ENCODE peak calls at places on chromosomes 1 and 21, in five cellular contexts. One of them, this sample, is unnamed.

GRCh38 chr1:165395522-165396300 is 39.2 kb upstream of the LMX1A start:
- DNase-seq in H1: no peak
- DNase-seq in K562: no peak
- DNase-seq in GM12878: peak
- DNase-seq in HepG2: no peak
- DNase-seq in this sample: no peak

GRCh38 chr1:3516911-3517310 is 62.4 kb downstream of the ARHGEF16 start:
- DNase-seq in H1: no peak
- DNase-seq in K562: no peak
- DNase-seq in GM12878: no peak
- DNase-seq in HepG2: no peak
- DNase-seq in this sample: no peak

GRCh38 chr1:81549588-81550127 is 251.1 kb upstream of the ADGRL2 start:
- DNase-seq in H1: no peak
- DNase-seq in K562: no peak
- DNase-seq in GM12878: peak
- DNase-seq in HepG2: peak
- DNase-seq in this sample: peak

GRCh38 chr21:36964398-36964797 is 2.1 kb downstream of the HLCS start:
- DNase-seq in H1: no peak
- DNase-seq in K562: peak
- DNase-seq in GM12878: no peak
- DNase-seq in HepG2: no peak
- DNase-seq in this sample: no peak

GRCh38 chr1:243292117-243292516 is 36.3 kb downstream of the SDCCAG8 start:
- DNase-seq in H1: no peak
- DNase-seq in K562: no peak
- DNase-seq in GM12878: no peak
- DNase-seq in HepG2: no peak
- DNase-seq in this sample: no peak

GRCh38 chr1:67952071-67952470 is 98.4 kb downstream of the DIRAS3 start:
- DNase-seq in H1: no peak
- DNase-seq in K562: no peak
- DNase-seq in GM12878: no peak
- DNase-seq in HepG2: no peak
- DNase-seq in this sample: no peak

GRCh38 chr1:212607206-212607923 is 1.2 kb upstream of the ATF3 start:
- DNase-seq in H1: peak
- DNase-seq in K562: no peak
- DNase-seq in GM12878: no peak
- DNase-seq in HepG2: no peak
- DNase-seq in this sample: no peak

GRCh38 chr21:43767980-43768867 is 7.9 kb downstream of the CSTB start:
- DNase-seq in H1: peak
- DNase-seq in K562: peak
- DNase-seq in GM12878: no peak
- DNase-seq in HepG2: no peak
- DNase-seq in this sample: peak

GRCh38 chr1:52653207-52653849 is 20.4 kb downstream of the SHISAL2A start:
- DNase-seq in H1: no peak
- DNase-seq in K562: no peak
- DNase-seq in GM12878: no peak
- DNase-seq in HepG2: peak
- DNase-seq in this sample: no peak

GRCh38 chr1:25626018-25626417 is 9.4 kb downstream of the MAN1C1 start:
- DNase-seq in H1: no peak
- DNase-seq in K562: no peak
- DNase-seq in GM12878: no peak
- DNase-seq in HepG2: no peak
- DNase-seq in this sample: no peak

GRCh38 chr21:29737188-29737587 is 202.6 kb downstream of the GRIK1 start:
- DNase-seq in H1: no peak
- DNase-seq in K562: peak
- DNase-seq in GM12878: no peak
- DNase-seq in HepG2: no peak
- DNase-seq in this sample: no peak

GRCh38 chr1:56389813-56390539 is 189.4 kb downstream of the PLPP3 start:
- DNase-seq in H1: peak
- DNase-seq in K562: no peak
- DNase-seq in GM12878: no peak
- DNase-seq in HepG2: no peak
- DNase-seq in this sample: no peak

GRCh38 chr1:24386241-24386640 is 27.3 kb downstream of the STPG1 start:
- DNase-seq in H1: peak
- DNase-seq in K562: no peak
- DNase-seq in GM12878: no peak
- DNase-seq in HepG2: no peak
- DNase-seq in this sample: no peak

GRCh38 chr1:186838380-186839076 is 9.8 kb downstream of the PLA2G4A start:
- DNase-seq in H1: no peak
- DNase-seq in K562: no peak
- DNase-seq in GM12878: no peak
- DNase-seq in HepG2: no peak
- DNase-seq in this sample: no peak

GRCh38 chr1:67746299-67746698 is 61.3 kb downstream of the GADD45A start:
- DNase-seq in H1: no peak
- DNase-seq in K562: no peak
- DNase-seq in GM12878: no peak
- DNase-seq in HepG2: no peak
- DNase-seq in this sample: no peak

GRCh38 chr1:219988387-219988786 is 57.9 kb downstream of the EPRS1 start:
- DNase-seq in H1: no peak
- DNase-seq in K562: no peak
- DNase-seq in GM12878: peak
- DNase-seq in HepG2: no peak
- DNase-seq in this sample: no peak

GRCh38 chr1:235017719-235018118 is 110.9 kb downstream of the TOMM20 start:
- DNase-seq in H1: no peak
- DNase-seq in K562: no peak
- DNase-seq in GM12878: no peak
- DNase-seq in HepG2: peak
- DNase-seq in this sample: peak

GRCh38 chr1:19096036-19096833 is 113.8 kb downstream of the UBR4 start:
- DNase-seq in H1: no peak
- DNase-seq in K562: peak
- DNase-seq in GM12878: no peak
- DNase-seq in HepG2: peak
- DNase-seq in this sample: peak
- TF ChIP-seq RAD21 in H1: peak
- TF ChIP-seq RAD21 in K562: peak
- TF ChIP-seq RAD21 in GM12878: peak
- TF ChIP-seq RAD21 in HepG2: peak
- TF ChIP-seq RAD21 in this sample: peak

GRCh38 chr21:41564871-41565281 is 56.9 kb upstream of the TMPRSS2 start:
- DNase-seq in H1: no peak
- DNase-seq in K562: no peak
- DNase-seq in GM12878: no peak
- DNase-seq in HepG2: peak
- DNase-seq in this sample: no peak
- TF ChIP-seq CHD2 in H1: no peak
- TF ChIP-seq CHD2 in K562: no peak
- TF ChIP-seq CHD2 in GM12878: no peak
- TF ChIP-seq CHD2 in HepG2: no peak
- TF ChIP-seq CHD2 in this sample: no peak

GRCh38 chr1:20725189-20726106 is 7.1 kb downstream of the SH2D5 start:
- DNase-seq in H1: no peak
- DNase-seq in K562: no peak
- DNase-seq in GM12878: no peak
- DNase-seq in HepG2: no peak
- DNase-seq in this sample: no peak

GRCh38 chr1:20724364-20725188 is 6.8 kb upstream of the KIF17 start:
- DNase-seq in H1: no peak
- DNase-seq in K562: no peak
- DNase-seq in GM12878: no peak
- DNase-seq in HepG2: no peak
- DNase-seq in this sample: no peak

GRCh38 chr1:20721117-20722061 is 3.6 kb upstream of the KIF17 start:
- DNase-seq in H1: no peak
- DNase-seq in K562: no peak
- DNase-seq in GM12878: no peak
- DNase-seq in HepG2: no peak
- DNase-seq in this sample: no peak

GRCh38 chr1:20723159-20723536 is 5.3 kb upstream of the KIF17 start:
- DNase-seq in H1: no peak
- DNase-seq in K562: no peak
- DNase-seq in GM12878: no peak
- DNase-seq in HepG2: no peak
- DNase-seq in this sample: no peak

GRCh38 chr1:20723537-20724363 is 5.9 kb upstream of the KIF17 start:
- DNase-seq in H1: no peak
- DNase-seq in K562: no peak
- DNase-seq in GM12878: no peak
- DNase-seq in HepG2: no peak
- DNase-seq in this sample: no peak
- TF ChIP-seq CEBPB in H1: no peak
- TF ChIP-seq CEBPB in K562: no peak
- TF ChIP-seq CEBPB in GM12878: no peak
- TF ChIP-seq CEBPB in HepG2: no peak
- TF ChIP-seq CEBPB in this sample: no peak

DNA sequence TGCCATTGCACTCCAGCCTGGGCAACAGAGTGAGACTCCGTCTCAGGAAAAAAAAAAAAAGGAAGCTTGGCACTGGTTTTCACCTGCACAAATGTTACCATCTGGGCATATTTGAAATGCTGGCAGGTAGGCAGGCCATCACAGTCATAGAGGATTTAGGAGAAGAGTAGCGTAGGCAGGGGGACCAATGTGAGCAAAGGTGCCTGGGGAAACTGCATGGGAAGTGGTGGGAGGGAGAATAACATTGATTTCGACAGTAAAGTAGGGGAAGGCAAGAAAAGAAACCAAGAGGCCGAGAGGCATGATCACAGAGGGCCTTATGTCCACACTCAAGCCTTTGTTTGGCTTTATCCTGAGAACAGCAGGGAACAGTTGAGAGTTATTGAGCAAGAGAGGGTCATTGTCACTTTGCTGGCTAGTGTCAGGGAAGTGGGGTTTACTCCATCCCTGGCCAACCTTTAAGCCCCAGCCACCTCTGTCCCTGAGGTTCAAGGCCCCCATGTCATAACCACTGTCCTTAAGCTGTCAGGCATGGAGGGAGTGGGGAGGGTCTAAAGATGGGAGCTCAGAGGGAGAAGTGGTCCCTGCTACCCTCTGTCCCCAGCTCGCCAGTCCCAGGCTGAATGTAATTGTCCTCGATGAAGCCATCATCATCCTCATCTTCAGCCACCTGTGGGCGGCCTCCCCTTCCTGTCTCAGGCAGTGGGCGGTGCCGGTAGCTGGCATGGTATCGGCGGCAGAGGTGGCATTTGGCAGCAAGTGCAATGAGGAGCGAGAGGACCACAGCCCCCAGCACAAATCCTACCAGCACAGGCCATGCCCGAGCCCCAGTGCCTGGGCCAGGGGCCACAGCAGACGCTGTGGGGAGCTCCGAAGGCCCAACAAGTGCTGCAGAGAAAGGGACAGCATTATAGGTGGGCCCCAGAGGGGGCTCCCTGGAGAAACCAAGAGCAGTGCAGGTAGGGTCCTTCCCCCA is 2.9 kb downstream of the C1orf210 start:
- DNase-seq in H1: no peak
- DNase-seq in K562: no peak
- DNase-seq in GM12878: no peak
- DNase-seq in HepG2: peak
- DNase-seq in this sample: no peak
- TF ChIP-seq RAD21 in H1: no peak
- TF ChIP-seq RAD21 in K562: no peak
- TF ChIP-seq RAD21 in GM12878: no peak
- TF ChIP-seq RAD21 in HepG2: no peak
- TF ChIP-seq RAD21 in this sample: no peak

DNA sequence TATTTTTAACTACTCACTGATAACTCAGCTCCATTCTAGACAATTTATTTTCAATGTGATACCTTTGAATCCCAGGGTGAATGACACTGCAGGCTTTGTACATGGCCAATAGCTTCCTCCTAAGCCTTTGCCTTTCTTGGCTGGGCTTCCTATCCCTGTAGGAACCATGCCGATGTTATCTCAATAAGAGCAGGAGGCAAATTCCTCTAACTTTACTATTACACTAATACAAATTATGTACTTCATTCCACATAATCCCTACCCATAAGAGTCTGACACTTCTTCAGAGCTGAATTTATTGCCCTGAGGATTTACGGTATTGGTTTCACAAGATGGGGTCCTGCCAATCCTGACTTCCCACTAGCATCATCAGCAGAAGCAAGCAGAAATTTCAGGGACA is 14.0 kb downstream of the TGFBR3 start:
- DNase-seq in H1: no peak
- DNase-seq in K562: no peak
- DNase-seq in GM12878: no peak
- DNase-seq in HepG2: no peak
- DNase-seq in this sample: no peak
- TF ChIP-seq CHD2 in H1: no peak
- TF ChIP-seq CHD2 in K562: no peak
- TF ChIP-seq CHD2 in GM12878: no peak
- TF ChIP-seq CHD2 in HepG2: no peak
- TF ChIP-seq CHD2 in this sample: no peak

GRCh38 chr1:201876148-201876547 is 12.6 kb upstream of the SHISA4 start:
- DNase-seq in H1: peak
- DNase-seq in K562: peak
- DNase-seq in GM12878: no peak
- DNase-seq in HepG2: no peak
- DNase-seq in this sample: no peak

GRCh38 chr1:201881617-201882016 is 7.1 kb upstream of the SHISA4 start:
- DNase-seq in H1: no peak
- DNase-seq in K562: no peak
- DNase-seq in GM12878: no peak
- DNase-seq in HepG2: no peak
- DNase-seq in this sample: no peak

GRCh38 chr1:201880928-201881571 is 7.6 kb upstream of the SHISA4 start:
- DNase-seq in H1: no peak
- DNase-seq in K562: no peak
- DNase-seq in GM12878: no peak
- DNase-seq in HepG2: no peak
- DNase-seq in this sample: no peak

GRCh38 chr1:201874672-201875071 is 14.0 kb upstream of the SHISA4 start:
- DNase-seq in H1: no peak
- DNase-seq in K562: no peak
- DNase-seq in GM12878: no peak
- DNase-seq in HepG2: no peak
- DNase-seq in this sample: no peak

DNA sequence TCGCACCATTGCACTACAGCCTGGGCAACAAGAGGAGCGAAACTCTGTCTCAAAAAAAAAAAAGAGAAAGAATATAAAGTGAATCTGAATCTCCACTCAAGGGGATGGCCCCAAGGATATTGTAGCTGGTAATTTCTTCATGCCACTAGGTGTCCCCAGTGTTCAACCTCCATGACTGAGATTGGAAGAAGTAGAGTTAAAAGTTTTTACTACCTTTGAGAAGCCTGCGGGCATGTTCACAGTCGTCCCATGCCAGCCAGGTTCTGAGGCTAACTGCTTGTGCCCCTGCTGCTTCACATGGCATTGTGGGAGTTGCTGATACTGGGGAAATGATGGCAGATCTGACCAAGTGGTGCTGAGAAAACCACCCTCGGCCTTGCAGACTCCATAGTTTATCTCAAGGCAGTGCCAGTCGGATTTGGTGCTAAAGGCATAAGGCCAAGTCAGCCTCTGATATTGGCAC is 10.8 kb upstream of the SHISA4 start:
- DNase-seq in H1: peak
- DNase-seq in K562: peak
- DNase-seq in GM12878: no peak
- DNase-seq in HepG2: peak
- DNase-seq in this sample: peak
- TF ChIP-seq CEBPB in H1: no peak
- TF ChIP-seq CEBPB in K562: no peak
- TF ChIP-seq CEBPB in GM12878: no peak
- TF ChIP-seq CEBPB in HepG2: no peak
- TF ChIP-seq CEBPB in this sample: no peak

GRCh38 chr1:153649867-153650235 is 8.7 kb upstream of the SNAPIN start:
- DNase-seq in H1: no peak
- DNase-seq in K562: no peak
- DNase-seq in GM12878: no peak
- DNase-seq in HepG2: no peak
- DNase-seq in this sample: no peak
- TF ChIP-seq RAD21 in H1: no peak
- TF ChIP-seq RAD21 in K562: no peak
- TF ChIP-seq RAD21 in GM12878: no peak
- TF ChIP-seq RAD21 in HepG2: no peak
- TF ChIP-seq RAD21 in this sample: no peak

This sample was measured in A549.